ENCODE peak calls at places on chromosomes 2 and 18, in five cellular contexts. R is H1, J is neuronal stem cell, F is H9, E is mesenchymal stem cell. W is an unnamed sample.
A peak's percentile ranks its signal among the peaks of the same experiment; 100 is the strongest.

GRCh38 chr2:15577071-15577706 is 14.5 kb upstream of the DDX1 start:
- DNase-seq in R (peak; percentile 95), F (peak; percentile 89), E (peak; percentile 81), J (peak; percentile 84), W (peak; percentile 93)

GRCh38 chr18:59268722-59269562 is 4.3 kb downstream of the RAX start:
- DNase-seq in E (peak; percentile 18), F (peak; percentile 89), J (no peak), R (peak; percentile 89), W (no peak)

GRCh38 chr2:162372818-162373217 is 28.9 kb downstream of the GCA start:
- DNase-seq in J (no peak), R (no peak), E (no peak), F (no peak), W (no peak)

GRCh38 chr2:98296435-98296834 is 49.8 kb upstream of the CNGA3 start:
- DNase-seq in F (no peak), R (no peak), J (no peak), E (no peak), W (no peak)

GRCh38 chr2:145066795-145067194 is 546.9 kb upstream of the ZEB2 start:
- DNase-seq in J (peak; percentile 0), E (no peak), R (no peak), F (no peak), W (no peak)

GRCh38 chr18:3042337-3042736 is 29.4 kb upstream of the LPIN2 start:
- DNase-seq in R (no peak), J (no peak), E (no peak), F (no peak), W (no peak)

GRCh38 chr2:233901884-233902283 is 15.3 kb upstream of the TRPM8 start:
- DNase-seq in J (no peak), F (no peak), R (no peak), E (no peak), W (no peak)

GRCh38 chr2:201414099-201415023 is 36.9 kb downstream of the TRAK2 start:
- DNase-seq in R (no peak), J (no peak), E (peak; percentile 45), F (no peak), W (no peak)

GRCh38 chr2:101734511-101735165 is 37.1 kb downstream of the MAP4K4 start:
- DNase-seq in R (no peak), E (no peak), F (no peak), J (no peak), W (no peak)

GRCh38 chr2:183868153-183868552 is 730.2 kb upstream of the ZNF804A start:
- DNase-seq in R (no peak), E (peak; percentile 67), J (no peak), F (no peak), W (no peak)

GRCh38 chr2:141341444-141341843 is 789.4 kb downstream of the LRP1B start:
- DNase-seq in E (peak; percentile 94), R (no peak), F (no peak), J (no peak), W (no peak)

GRCh38 chr2:219059725-219060682 is 717 bp downstream of the IHH start:
- DNase-seq in F (peak; percentile 39), E (no peak), J (no peak), R (peak; percentile 62), W (no peak)

GRCh38 chr2:8437228-8437948 is 244.5 kb upstream of the ID2 start:
- DNase-seq in R (no peak), E (no peak), J (no peak), F (no peak), W (no peak)

GRCh38 chr18:61893971-61894750 is 1.4 kb upstream of the RNF152 start:
- DNase-seq in J (peak; percentile 73), R (peak; percentile 86), F (peak; percentile 82), E (peak; percentile 79), W (peak; percentile 34)

GRCh38 chr2:203112342-203112741 is 97.7 kb downstream of the NBEAL1 start:
- DNase-seq in F (no peak), R (no peak), J (no peak), E (no peak), W (no peak)

GRCh38 chr18:79568543-79569205 is 110.9 kb upstream of the CTDP1 start:
- DNase-seq in R (no peak), J (no peak), F (no peak), E (no peak), W (no peak)

GRCh38 chr18:29160123-29160522 is 983.2 kb upstream of the CDH2 start:
- DNase-seq in E (no peak), F (no peak), J (no peak), R (no peak), W (no peak)

GRCh38 chr2:205776139-205776538 is 93.8 kb downstream of the NRP2 start:
- DNase-seq in E (no peak), F (peak; percentile 93), R (peak; percentile 96), J (peak; percentile 21), W (peak; percentile 63)

GRCh38 chr2:10346929-10347558 is 44.3 kb downstream of the HPCAL1 start:
- DNase-seq in E (no peak), F (no peak), J (no peak), R (no peak), W (no peak)

GRCh38 chr2:98917031-98917459 is 19.0 kb downstream of the CRACDL start:
- DNase-seq in R (no peak), J (no peak), F (no peak), E (peak; percentile 47), W (no peak)

GRCh38 chr2:57373530-57373929 is 673.1 kb upstream of the VRK2 start:
- DNase-seq in R (no peak), J (no peak), E (peak; percentile 54), F (no peak), W (peak; percentile 55)

GRCh38 chr2:233079473-233079877 is 19.3 kb downstream of the INPP5D start:
- DNase-seq in J (no peak), R (no peak), F (no peak), E (no peak), W (no peak)

GRCh38 chr2:120629241-120629895 is 106.3 kb upstream of the GLI2 start:
- DNase-seq in E (no peak), F (no peak), J (no peak), R (no peak), W (no peak)

GRCh38 chr2:28747714-28748113 is 3.9 kb upstream of the PPP1CB start:
- DNase-seq in F (no peak), R (no peak), E (no peak), J (no peak), W (no peak)

DNA sequence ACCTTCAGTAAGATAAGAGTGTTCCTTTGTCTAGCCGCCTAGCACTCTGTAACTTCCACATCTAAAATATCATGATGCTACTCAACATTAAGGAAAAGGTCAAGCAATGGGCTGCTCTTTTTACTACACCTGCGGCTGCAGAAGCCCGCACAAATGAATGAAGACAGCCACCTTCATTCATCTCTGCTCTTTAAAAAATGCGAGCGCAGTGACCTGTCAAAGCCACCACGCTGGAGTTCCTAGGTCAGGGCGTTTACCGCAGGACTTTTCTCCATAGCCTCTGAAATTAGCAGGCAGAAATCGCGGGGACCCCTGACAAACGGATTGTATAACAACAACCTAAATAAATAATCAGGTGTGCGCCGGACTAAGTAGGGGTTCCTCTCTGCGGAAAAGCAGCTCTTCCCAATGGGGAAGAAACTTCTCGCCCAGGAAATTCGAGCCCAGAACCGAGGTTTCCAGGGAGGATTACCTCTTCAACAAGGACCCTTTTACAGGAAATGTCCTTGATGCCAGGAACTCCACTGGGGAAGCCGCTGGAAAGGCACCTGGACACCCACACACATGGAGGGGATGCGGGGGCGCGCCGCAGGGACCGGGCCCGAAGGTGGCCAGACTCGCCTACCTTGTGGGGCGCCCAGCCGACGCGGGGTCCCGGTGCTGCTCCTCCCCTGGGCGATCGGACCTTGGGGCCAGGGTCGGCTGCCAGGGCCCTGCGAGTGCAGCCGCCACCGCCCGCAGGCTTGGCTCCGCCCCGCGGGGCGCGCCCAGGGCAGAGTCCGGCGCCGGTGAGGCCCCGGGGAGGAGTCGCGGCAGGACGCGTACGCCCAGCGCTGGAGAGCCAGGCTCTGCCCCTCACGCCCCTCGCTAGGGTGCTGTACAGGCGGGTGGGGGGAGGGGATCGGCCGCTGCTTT is at the start of gene CCDC68:
- DNase-seq in R (peak; percentile 72), J (peak; percentile 21), F (peak; percentile 59), E (peak; percentile 51), W (peak; percentile 37)
- H3K18ac ChIP-seq in R (no peak within 1 kb of the TSS), J (peak within 1 kb of the TSS; percentile 81), F (no peak within 1 kb of the TSS), E (peak within 1 kb of the TSS; percentile 99), W (peak within 1 kb of the TSS; percentile 13)

GRCh38 chr2:75595541-75596395 is 35.0 kb upstream of the EVA1A start:
- DNase-seq in F (no peak), E (peak; percentile 33), R (no peak), J (no peak), W (peak; percentile 83)
- H2BK12ac ChIP-seq in F (no peak overlapping the region), E (no peak overlapping the region), R (no peak overlapping the region), J (no peak overlapping the region), W (peak overlapping the region; percentile 79)

DNA sequence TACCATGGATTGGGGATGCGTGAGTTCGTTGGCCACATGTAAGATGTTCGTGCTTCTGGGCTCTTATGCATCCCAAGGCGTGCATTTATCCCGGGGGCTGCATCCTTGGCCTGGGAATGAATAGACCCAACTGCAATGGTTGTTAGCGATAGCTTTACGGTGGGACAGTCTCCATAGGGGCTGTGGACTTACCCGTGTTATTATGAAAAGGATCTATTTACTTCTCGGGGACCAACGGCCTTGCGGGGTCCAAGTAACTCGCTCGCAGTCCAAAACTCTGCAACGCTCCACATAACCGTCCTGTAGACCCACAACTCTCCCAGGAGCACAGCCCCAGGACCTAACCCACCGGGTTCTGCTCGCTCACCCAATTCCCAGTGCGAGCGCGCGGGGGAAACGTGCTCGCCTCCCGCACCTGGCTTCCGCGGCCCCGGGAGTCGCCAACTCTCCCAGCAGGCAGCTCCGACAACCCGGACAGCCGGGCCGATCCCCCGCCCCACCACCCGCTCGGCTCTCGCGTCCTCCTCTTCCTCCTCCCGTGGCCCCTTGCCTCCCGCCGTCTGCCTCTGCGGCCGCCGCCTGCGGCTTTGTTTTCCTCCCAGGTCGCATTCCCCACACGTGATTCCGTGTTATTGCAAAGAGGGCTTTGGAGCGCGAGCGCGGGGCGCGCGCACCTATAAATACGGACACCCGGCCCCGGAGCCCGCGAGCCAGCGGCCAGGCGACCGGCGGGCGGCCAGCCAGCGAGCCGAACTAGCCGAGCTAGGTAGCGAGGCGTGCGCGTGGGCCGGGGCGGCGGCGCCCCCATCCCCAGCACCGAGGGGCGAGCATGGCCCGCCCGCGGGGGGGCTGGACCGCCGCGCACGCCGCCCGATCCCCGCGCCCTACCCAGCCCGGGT is at the start of gene CABLES1:
- DNase-seq in J (peak; percentile 48), E (peak; percentile 72), F (peak; percentile 55), R (peak; percentile 77), W (peak; percentile 90)
- H3K18ac ChIP-seq in J (peak within 1 kb of the TSS; percentile 94), E (peak within 1 kb of the TSS; percentile 86), F (peak within 1 kb of the TSS; percentile 81), R (peak within 1 kb of the TSS; percentile 96), W (peak within 1 kb of the TSS; percentile 70)

GRCh38 chr2:198309081-198309480 is 504.7 kb downstream of the PLCL1 start:
- DNase-seq in F (no peak), E (no peak), R (no peak), J (no peak), W (no peak)
- H2BK12ac ChIP-seq in F (no peak overlapping the region), E (no peak overlapping the region), R (no peak overlapping the region), J (no peak overlapping the region), W (no peak overlapping the region)

DNA sequence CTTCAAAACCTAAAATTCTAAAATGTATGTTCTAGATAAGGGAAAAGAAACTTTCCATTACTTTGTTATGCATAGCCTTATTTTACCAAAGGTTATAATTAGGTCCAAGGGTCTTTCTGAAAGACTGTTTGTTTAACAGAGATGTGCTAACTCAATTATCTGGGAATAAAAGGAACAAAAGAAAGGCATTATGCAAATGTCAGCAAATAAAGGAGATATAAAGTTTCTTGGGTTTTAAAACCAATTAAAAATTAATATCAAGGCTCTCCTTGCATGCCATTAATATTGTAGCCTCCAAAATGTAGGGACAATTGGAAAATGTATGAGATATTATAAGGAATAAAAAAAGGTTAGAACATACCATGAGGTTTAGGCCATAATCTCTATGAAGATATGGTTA is 87.8 kb upstream of the DOCK10 start:
- DNase-seq in E (no peak), J (no peak), R (no peak), F (no peak), W (no peak)
- H3K18ac ChIP-seq in E (no peak overlapping the region), J (no peak overlapping the region), R (no peak overlapping the region), F (no peak overlapping the region), W (no peak overlapping the region)

W was measured in trophoblast cell.